ENCODE peak calls at places on chromosomes 13 and 19, in nine cellular contexts. L is stomach, J is H1, X is suprapubic skin, H is IMR-90, C is ovary, Y is GM12878, N is breast epithelium, E is uterus. U is an unnamed sample.

GRCh38 chr19:383922-384800 is 24.8 kb downstream of the C2CD4C start:
- DNase-seq in H (no peak), N (peak; percentile 50), C (no peak), J (peak; percentile 41), E (no peak), Y (peak; percentile 27), X (no peak), L (peak; percentile 40), U (peak; percentile 77)

GRCh38 chr13:25662516-25662915 is 290.7 kb downstream of the ATP8A2 start:
- DNase-seq in X (no peak), L (no peak), Y (no peak), H (no peak), N (no peak), C (no peak), E (no peak), J (no peak), U (no peak)

GRCh38 chr13:28558126-28558525 is 63.2 kb upstream of the FLT1 start:
- DNase-seq in E (no peak), X (no peak), J (no peak), L (no peak), N (no peak), Y (no peak), C (no peak), H (peak; percentile 97), U (no peak)

GRCh38 chr13:27662738-27663470 is 41.2 kb downstream of the POLR1D start:
- DNase-seq in J (no peak), X (no peak), N (no peak), Y (no peak), C (no peak), H (no peak), L (no peak), E (no peak), U (no peak)

GRCh38 chr19:53246498-53246897 is 8.2 kb downstream of the ZNF677 start:
- DNase-seq in Y (peak; percentile 5), X (no peak), L (no peak), H (no peak), E (no peak), J (no peak), N (no peak), C (no peak), U (no peak)

GRCh38 chr13:97727991-97728390 is 225.5 kb upstream of the IPO5 start:
- DNase-seq in Y (no peak), N (no peak), E (no peak), J (no peak), X (no peak), L (no peak), H (no peak), C (no peak), U (no peak)

GRCh38 chr13:42355118-42355840 is 83.3 kb downstream of the AKAP11 start:
- DNase-seq in Y (no peak), N (no peak), L (no peak), E (no peak), X (no peak), J (no peak), H (no peak), C (no peak), U (no peak)

GRCh38 chr13:102400619-102401125 is 1.2 kb downstream of the FGF14 start:
- DNase-seq in H (no peak), L (no peak), N (no peak), C (no peak), E (peak; percentile 17), X (peak; percentile 73), J (no peak), Y (no peak), U (no peak)

GRCh38 chr19:3506384-3507340 is 551 bp downstream of the FZR1 start:
- DNase-seq in J (no peak), H (no peak), C (peak; percentile 74), L (peak; percentile 30), N (no peak), Y (no peak), X (peak; percentile 84), E (peak; percentile 54), U (peak; percentile 92)

GRCh38 chr19:47227347-47228167 is 3.4 kb downstream of the BBC3 start:
- DNase-seq in J (peak; percentile 99), E (peak; percentile 93), X (peak; percentile 97), L (peak; percentile 84), Y (peak; percentile 69), H (peak; percentile 94), C (peak; percentile 87), N (peak; percentile 87), U (peak; percentile 92)

GRCh38 chr13:77872995-77873394 is 45.6 kb downstream of the EDNRB start:
- DNase-seq in J (no peak), L (no peak), Y (no peak), H (peak; percentile 35), E (no peak), N (no peak), C (no peak), X (no peak), U (no peak)

GRCh38 chr13:32587774-32588165 is 1.5 kb downstream of the PDS5B start:
- DNase-seq in H (peak; percentile 30), Y (no peak), J (no peak), C (no peak), L (no peak), X (no peak), E (no peak), N (no peak), U (no peak)

GRCh38 chr19:16593181-16593580 is 21.0 kb upstream of the SLC35E1 start:
- DNase-seq in H (no peak), E (no peak), N (no peak), C (no peak), Y (no peak), L (no peak), J (no peak), X (no peak), U (no peak)

GRCh38 chr13:114022876-114023275 is 49.0 kb upstream of the C13orf46 start:
- DNase-seq in X (no peak), N (no peak), H (no peak), C (no peak), L (no peak), E (no peak), J (no peak), Y (no peak), U (no peak)

GRCh38 chr19:36686365-36687213 is 823 bp upstream of the ZNF567 start:
- DNase-seq in X (no peak), E (peak; percentile 17), L (no peak), H (peak; percentile 5), C (peak; percentile 44), Y (no peak), J (no peak), N (no peak), U (peak; percentile 18)

GRCh38 chr13:44819245-44819644 is 170.0 kb downstream of the NUFIP1 start:
- DNase-seq in Y (no peak), L (no peak), X (no peak), E (no peak), J (no peak), H (peak; percentile 95), C (no peak), N (no peak), U (no peak)

GRCh38 chr13:78121459-78122348 is 203.1 kb upstream of the EDNRB start:
- DNase-seq in X (no peak), J (no peak), C (no peak), Y (peak; percentile 28), H (peak; percentile 70), N (no peak), L (peak; percentile 46), E (peak; percentile 44), U (no peak)

GRCh38 chr19:35037716-35038622 is 3.6 kb upstream of the HPN start:
- DNase-seq in X (no peak), C (no peak), H (no peak), N (no peak), E (no peak), J (no peak), Y (peak; percentile 30), L (no peak), U (no peak)

GRCh38 chr13:91134773-91135124 is 212.7 kb upstream of the MIR17HG start:
- DNase-seq in L (no peak), Y (no peak), H (no peak), E (no peak), J (no peak), N (no peak), C (no peak), X (no peak), U (no peak)

GRCh38 chr13:85503797-85504196 is 295.4 kb downstream of the SLITRK6 start:
- DNase-seq in C (no peak), N (no peak), H (peak; percentile 65), L (no peak), J (no peak), Y (no peak), E (no peak), X (no peak), U (no peak)

DNA sequence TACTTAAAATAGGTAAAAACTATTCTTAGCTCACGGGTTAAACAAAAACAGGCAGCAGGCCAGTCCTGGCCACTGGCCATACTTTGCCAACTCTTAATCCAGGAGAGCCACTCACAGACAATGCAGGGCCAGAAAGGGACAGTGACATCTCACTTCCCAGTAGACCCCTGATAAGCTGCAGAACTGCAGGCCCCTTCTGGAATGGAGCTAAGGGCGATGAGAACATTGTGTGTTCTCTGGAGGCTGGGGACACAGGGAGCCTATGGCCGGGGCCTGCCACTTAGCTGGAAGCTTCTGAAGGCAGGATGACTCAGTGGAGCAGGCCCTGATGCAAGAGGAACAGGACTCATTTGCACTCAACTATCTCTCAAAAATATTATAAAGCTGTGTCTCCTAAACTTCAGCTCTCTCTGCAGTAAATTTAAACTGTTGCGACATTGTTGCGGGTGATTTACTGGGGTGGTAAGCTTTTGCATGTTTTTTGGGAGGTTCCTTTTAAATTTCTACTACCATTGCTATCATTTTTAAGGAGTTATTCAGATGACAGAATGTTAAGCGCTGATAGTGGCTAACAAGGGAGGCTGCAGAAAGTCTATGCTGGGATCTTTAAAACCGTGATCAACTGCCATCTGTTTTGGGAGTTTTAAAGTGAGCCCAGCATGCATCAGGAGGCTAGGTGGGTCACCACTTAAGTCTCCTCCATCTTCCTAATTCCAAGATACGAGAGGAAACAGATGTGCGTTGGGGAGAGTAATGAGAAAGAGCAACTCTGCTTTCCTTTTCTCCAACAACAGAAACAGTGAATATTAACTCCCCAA is 33.2 kb upstream of the KATNAL1 start:
- DNase-seq in J (no peak), X (peak; percentile 86), C (peak; percentile 54), H (peak; percentile 89), N (no peak), E (peak; percentile 93), L (no peak), Y (no peak), U (peak; percentile 78)
- H3K4me3 ChIP-seq in J (no peak overlapping the region), X (no peak overlapping the region), C (no peak overlapping the region), H (peak overlapping the region; percentile 10), N (no peak overlapping the region), E (peak overlapping the region; percentile 6), L (no peak overlapping the region), Y (no peak overlapping the region), U (no peak overlapping the region)

GRCh38 chr19:38062959-38063786 is 156.2 kb downstream of the SIPA1L3 start:
- DNase-seq in N (no peak), E (no peak), H (peak; percentile 65), L (no peak), C (no peak), J (no peak), Y (no peak), X (no peak), U (no peak)
- TF ChIP-seq CTCF in N (no peak), E (no peak), H (no peak), L (no peak), C (no peak), J (no peak), Y (no peak), X (no peak), U (no peak)

GRCh38 chr19:50831026-50831396 is 2.4 kb downstream of the KLK15 start:
- DNase-seq in C (no peak), J (no peak), H (no peak), Y (no peak), L (no peak), E (no peak), X (no peak), N (no peak), U (no peak)
- TF ChIP-seq POLR2A in C (no peak), J (no peak), H (no peak), Y (no peak), L (no peak), E (no peak), X (no peak), N (no peak), U (no peak)

GRCh38 chr19:49064768-49065611 is at the start of gene NTF4:
- DNase-seq in C (peak; percentile 50), Y (no peak), N (no peak), E (no peak), X (no peak), J (no peak), H (no peak), L (peak; percentile 38), U (no peak)
- H3K4me3 ChIP-seq in C (no peak within 1 kb of the TSS), Y (no peak within 1 kb of the TSS), N (peak within 1 kb of the TSS; percentile 50), E (no peak within 1 kb of the TSS), X (peak within 1 kb of the TSS; percentile 47), J (peak within 1 kb of the TSS; percentile 28), H (peak within 1 kb of the TSS; percentile 19), L (peak within 1 kb of the TSS; percentile 28), U (no peak within 1 kb of the TSS)

U was measured in lower leg skin.